ENCODE peak calls at places on chromosomes 3 and 15, in nine cellular contexts. One of them, this sample, is unnamed.

GRCh38 chr15:100125627-100126231 is 216.0 kb downstream of the ADAMTS17 start:
- DNase-seq in psoas muscle: peak
- DNase-seq in lower lobe of right lung: no peak
- DNase-seq in GM23248: no peak
- DNase-seq in AG04450: no peak
- DNase-seq in AG04449: no peak
- DNase-seq in astrocyte: no peak
- DNase-seq in lung: peak
- DNase-seq in AG10803: no peak
- DNase-seq in this sample: no peak

GRCh38 chr3:79005084-79005483 is 762.7 kb downstream of the ROBO1 start:
- DNase-seq in psoas muscle: no peak
- DNase-seq in lower lobe of right lung: no peak
- DNase-seq in GM23248: peak
- DNase-seq in AG04450: no peak
- DNase-seq in AG04449: no peak
- DNase-seq in astrocyte: peak
- DNase-seq in lung: no peak
- DNase-seq in AG10803: no peak
- DNase-seq in this sample: no peak

GRCh38 chr15:98745179-98745578 is 96.8 kb downstream of the IGF1R start:
- DNase-seq in psoas muscle: no peak
- DNase-seq in lower lobe of right lung: no peak
- DNase-seq in GM23248: no peak
- DNase-seq in AG04450: no peak
- DNase-seq in AG04449: no peak
- DNase-seq in astrocyte: no peak
- DNase-seq in lung: no peak
- DNase-seq in AG10803: no peak
- DNase-seq in this sample: no peak

GRCh38 chr3:48804930-48805329 is 42.7 kb downstream of the PRKAR2A start:
- DNase-seq in psoas muscle: no peak
- DNase-seq in lower lobe of right lung: no peak
- DNase-seq in GM23248: no peak
- DNase-seq in AG04450: no peak
- DNase-seq in AG04449: no peak
- DNase-seq in astrocyte: no peak
- DNase-seq in lung: no peak
- DNase-seq in AG10803: no peak
- DNase-seq in this sample: no peak

GRCh38 chr3:125310623-125311076 is 64.5 kb downstream of the ZNF148 start:
- DNase-seq in psoas muscle: no peak
- DNase-seq in lower lobe of right lung: no peak
- DNase-seq in GM23248: no peak
- DNase-seq in AG04450: no peak
- DNase-seq in AG04449: no peak
- DNase-seq in astrocyte: no peak
- DNase-seq in lung: no peak
- DNase-seq in AG10803: no peak
- DNase-seq in this sample: peak

GRCh38 chr15:101560722-101561583 is 71.4 kb upstream of the PCSK6 start:
- DNase-seq in psoas muscle: no peak
- DNase-seq in lower lobe of right lung: no peak
- DNase-seq in GM23248: no peak
- DNase-seq in AG04450: no peak
- DNase-seq in AG04449: no peak
- DNase-seq in astrocyte: no peak
- DNase-seq in lung: no peak
- DNase-seq in AG10803: no peak
- DNase-seq in this sample: no peak

GRCh38 chr3:122925756-122926155 is 101.8 kb downstream of the SEMA5B start:
- DNase-seq in psoas muscle: no peak
- DNase-seq in lower lobe of right lung: no peak
- DNase-seq in GM23248: no peak
- DNase-seq in AG04450: no peak
- DNase-seq in AG04449: no peak
- DNase-seq in astrocyte: no peak
- DNase-seq in lung: no peak
- DNase-seq in AG10803: no peak
- DNase-seq in this sample: no peak

GRCh38 chr3:183309276-183309675 is 56.2 kb downstream of the B3GNT5 start:
- DNase-seq in psoas muscle: peak
- DNase-seq in lower lobe of right lung: no peak
- DNase-seq in GM23248: no peak
- DNase-seq in AG04450: no peak
- DNase-seq in AG04449: no peak
- DNase-seq in astrocyte: no peak
- DNase-seq in lung: no peak
- DNase-seq in AG10803: no peak
- DNase-seq in this sample: no peak

GRCh38 chr3:16841354-16841753 is 43.4 kb upstream of the PLCL2 start:
- DNase-seq in psoas muscle: no peak
- DNase-seq in lower lobe of right lung: no peak
- DNase-seq in GM23248: no peak
- DNase-seq in AG04450: no peak
- DNase-seq in AG04449: no peak
- DNase-seq in astrocyte: no peak
- DNase-seq in lung: no peak
- DNase-seq in AG10803: no peak
- DNase-seq in this sample: peak

DNA sequence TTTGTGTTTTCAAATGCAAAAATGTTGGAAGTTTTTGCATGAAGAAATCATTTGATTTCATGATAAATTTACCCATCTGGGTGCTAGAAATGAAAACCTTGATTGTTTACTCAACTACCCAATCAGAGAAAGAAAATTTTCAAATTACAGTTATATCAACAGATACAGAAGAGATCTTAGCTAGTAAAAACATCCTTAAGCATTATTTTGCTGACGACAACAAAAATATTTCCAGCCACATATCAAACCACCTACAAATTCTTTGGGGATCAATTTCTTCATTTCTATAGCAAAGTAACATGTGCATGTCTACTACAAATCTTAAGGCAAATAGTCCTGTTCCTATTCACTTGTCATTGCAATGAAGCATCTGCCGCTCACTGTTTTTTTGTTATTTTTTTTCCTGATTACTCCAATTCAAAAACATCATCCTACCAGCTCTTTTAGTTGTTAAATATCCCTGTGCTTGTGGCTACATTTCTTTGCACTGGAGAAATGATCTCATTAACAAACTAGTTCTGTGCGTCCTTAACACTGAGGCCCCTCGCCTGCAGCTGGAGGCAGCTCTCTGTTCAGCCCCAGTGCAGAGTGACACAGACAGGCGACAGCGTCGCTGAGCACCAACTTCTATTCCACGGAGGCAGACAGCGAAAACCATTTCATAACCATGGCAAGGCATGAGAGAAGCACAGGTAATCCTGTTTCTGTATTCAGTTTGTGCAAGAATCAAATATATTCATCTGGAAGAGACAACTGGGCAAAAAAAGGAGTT is 530.4 kb downstream of the ZIC1 start:
- DNase-seq in psoas muscle: no peak
- DNase-seq in lower lobe of right lung: no peak
- DNase-seq in GM23248: no peak
- DNase-seq in AG04450: no peak
- DNase-seq in AG04449: no peak
- DNase-seq in astrocyte: peak
- DNase-seq in lung: no peak
- DNase-seq in AG10803: no peak
- DNase-seq in this sample: no peak
- H3K4me3 ChIP-seq in psoas muscle: peak
- H3K4me3 ChIP-seq in lower lobe of right lung: no peak
- H3K4me3 ChIP-seq in GM23248: no peak
- H3K4me3 ChIP-seq in AG04450: no peak
- H3K4me3 ChIP-seq in AG04449: peak
- H3K4me3 ChIP-seq in astrocyte: peak
- H3K4me3 ChIP-seq in lung: no peak
- H3K4me3 ChIP-seq in AG10803: no peak
- H3K4me3 ChIP-seq in this sample: no peak

DNA sequence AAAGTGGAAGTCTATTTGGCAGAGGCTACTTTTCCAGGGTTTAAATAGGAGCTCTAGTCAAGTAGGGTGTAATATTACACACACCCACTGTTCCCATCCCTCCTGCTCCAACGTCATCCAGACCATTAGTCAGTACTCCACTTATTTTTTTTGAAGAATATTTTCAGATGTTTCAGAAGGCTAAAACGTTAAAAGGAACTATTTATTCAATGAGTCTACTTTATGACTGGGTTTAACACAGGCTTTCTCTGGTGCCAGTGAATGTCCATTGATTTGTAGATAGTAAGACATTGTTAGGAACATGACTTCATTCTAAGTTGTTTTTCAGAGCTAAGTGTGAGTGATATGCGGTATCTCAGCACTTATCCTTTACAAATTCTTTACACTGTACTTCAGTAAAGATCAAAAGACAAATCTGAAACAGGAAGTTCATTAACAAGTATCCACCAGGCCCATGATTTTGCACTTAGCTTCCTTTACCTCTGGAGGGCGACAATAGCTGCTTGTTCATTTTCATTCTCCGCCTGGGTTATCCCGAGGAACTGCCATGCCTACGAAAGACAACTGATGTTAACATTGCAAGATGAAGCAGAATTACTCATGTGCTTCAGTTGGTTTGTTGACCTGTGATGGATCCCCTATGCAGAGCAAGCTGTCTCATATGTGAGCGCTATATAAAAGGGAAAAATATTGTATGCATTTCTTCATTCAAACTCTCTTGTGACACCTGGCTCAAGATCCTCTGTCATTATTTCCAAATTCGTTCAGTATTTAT is 158.7 kb downstream of the USP13 start:
- DNase-seq in psoas muscle: no peak
- DNase-seq in lower lobe of right lung: no peak
- DNase-seq in GM23248: peak
- DNase-seq in AG04450: peak
- DNase-seq in AG04449: peak
- DNase-seq in astrocyte: peak
- DNase-seq in lung: peak
- DNase-seq in AG10803: peak
- DNase-seq in this sample: peak
- H3K4me3 ChIP-seq in psoas muscle: no peak
- H3K4me3 ChIP-seq in lower lobe of right lung: no peak
- H3K4me3 ChIP-seq in GM23248: peak
- H3K4me3 ChIP-seq in AG04450: peak
- H3K4me3 ChIP-seq in AG04449: no peak
- H3K4me3 ChIP-seq in astrocyte: no peak
- H3K4me3 ChIP-seq in lung: no peak
- H3K4me3 ChIP-seq in AG10803: no peak
- H3K4me3 ChIP-seq in this sample: no peak

GRCh38 chr3:130992344-130992743 is 34.3 kb downstream of the ASTE1 start:
- DNase-seq in psoas muscle: no peak
- DNase-seq in lower lobe of right lung: no peak
- DNase-seq in GM23248: no peak
- DNase-seq in AG04450: no peak
- DNase-seq in AG04449: no peak
- DNase-seq in astrocyte: no peak
- DNase-seq in lung: no peak
- DNase-seq in AG10803: no peak
- DNase-seq in this sample: no peak

GRCh38 chr3:130991126-130991525 is 35.5 kb downstream of the ASTE1 start:
- DNase-seq in psoas muscle: no peak
- DNase-seq in lower lobe of right lung: no peak
- DNase-seq in GM23248: no peak
- DNase-seq in AG04450: no peak
- DNase-seq in AG04449: no peak
- DNase-seq in astrocyte: no peak
- DNase-seq in lung: no peak
- DNase-seq in AG10803: no peak
- DNase-seq in this sample: no peak
- H3K4me3 ChIP-seq in psoas muscle: no peak
- H3K4me3 ChIP-seq in lower lobe of right lung: no peak
- H3K4me3 ChIP-seq in GM23248: no peak
- H3K4me3 ChIP-seq in AG04450: no peak
- H3K4me3 ChIP-seq in AG04449: no peak
- H3K4me3 ChIP-seq in astrocyte: no peak
- H3K4me3 ChIP-seq in lung: no peak
- H3K4me3 ChIP-seq in AG10803: no peak
- H3K4me3 ChIP-seq in this sample: no peak

DNA sequence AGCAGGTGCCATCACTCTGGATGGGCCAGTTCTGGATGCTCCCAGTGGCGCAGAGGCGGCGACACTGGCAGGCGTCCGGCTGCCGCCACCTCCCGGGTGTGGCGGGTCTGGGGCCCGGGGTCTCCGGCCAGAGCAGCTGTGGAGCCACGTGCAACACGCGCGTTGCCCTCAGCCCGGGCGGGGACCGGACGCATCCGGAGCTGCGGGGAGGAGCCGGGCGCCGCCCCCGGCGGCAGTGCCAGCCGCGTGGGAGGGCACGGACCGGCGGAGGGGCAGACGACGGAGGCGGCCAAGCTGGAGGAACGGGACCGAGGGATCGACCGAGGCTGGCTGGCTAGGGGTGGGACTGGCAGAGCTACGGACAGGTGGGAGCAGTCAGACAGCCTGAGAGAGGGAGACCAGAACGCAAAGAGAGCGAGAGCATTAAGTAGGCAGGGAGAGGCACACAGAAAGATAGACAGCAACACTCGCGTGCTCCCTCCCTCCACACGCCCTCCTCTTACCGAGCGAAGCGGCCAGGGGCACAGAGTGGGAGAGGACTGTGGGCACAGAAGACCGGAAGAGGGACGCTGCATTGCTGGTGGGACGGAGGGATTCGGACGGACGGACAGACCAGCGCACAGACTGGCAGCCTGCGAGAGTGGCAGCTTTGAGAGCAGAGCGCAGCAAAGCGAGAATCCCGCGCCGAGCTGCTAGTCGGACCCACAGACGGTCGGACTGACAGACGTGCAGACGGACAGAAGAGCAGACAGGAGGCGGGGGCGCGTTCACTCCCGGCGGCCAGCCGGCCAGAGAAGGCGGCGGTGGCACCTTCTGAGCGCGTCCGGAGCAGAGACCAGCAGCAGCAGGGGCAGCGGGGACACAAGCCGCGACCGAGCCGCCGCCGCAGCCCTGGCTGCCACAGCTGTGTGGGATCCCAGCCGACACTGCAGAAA is at the start of gene ARPP21:
- DNase-seq in psoas muscle: peak
- DNase-seq in lower lobe of right lung: peak
- DNase-seq in GM23248: no peak
- DNase-seq in AG04450: no peak
- DNase-seq in AG04449: no peak
- DNase-seq in astrocyte: peak
- DNase-seq in lung: no peak
- DNase-seq in AG10803: no peak
- DNase-seq in this sample: no peak
- H3K4me3 ChIP-seq in psoas muscle: peak
- H3K4me3 ChIP-seq in lower lobe of right lung: peak
- H3K4me3 ChIP-seq in GM23248: no peak
- H3K4me3 ChIP-seq in AG04450: peak
- H3K4me3 ChIP-seq in AG04449: peak
- H3K4me3 ChIP-seq in astrocyte: peak
- H3K4me3 ChIP-seq in lung: no peak
- H3K4me3 ChIP-seq in AG10803: no peak
- H3K4me3 ChIP-seq in this sample: no peak

GRCh38 chr15:42175671-42176070 is 19.2 kb upstream of the PLA2G4F start:
- DNase-seq in psoas muscle: no peak
- DNase-seq in lower lobe of right lung: no peak
- DNase-seq in GM23248: no peak
- DNase-seq in AG04450: no peak
- DNase-seq in AG04449: no peak
- DNase-seq in astrocyte: no peak
- DNase-seq in lung: no peak
- DNase-seq in AG10803: no peak
- DNase-seq in this sample: no peak
- H3K4me3 ChIP-seq in psoas muscle: no peak
- H3K4me3 ChIP-seq in lower lobe of right lung: no peak
- H3K4me3 ChIP-seq in GM23248: no peak
- H3K4me3 ChIP-seq in AG04450: no peak
- H3K4me3 ChIP-seq in AG04449: no peak
- H3K4me3 ChIP-seq in astrocyte: no peak
- H3K4me3 ChIP-seq in lung: no peak
- H3K4me3 ChIP-seq in AG10803: no peak
- H3K4me3 ChIP-seq in this sample: no peak

This sample was measured in CD4-positive, CD25-positive, alpha-beta regulatory T cell.